ENCODE peak calls at places on chromosomes 2 and 18, in nine cellular contexts. V is spleen; D is aorta; U is right cardiac atrium; B is fibroblast of lung; F is CD4-positive, alpha-beta memory T cell; A is transverse colon; R is psoas muscle; H is right lobe of liver. J is an unnamed sample. For H3K9me3, the result is how much of the 10 kb centered on the place peaks cover.

GRCh38 chr2:161418715-161419337 is 2.7 kb downstream of the TBR1 start:
- DNase-seq in H (no peak), F (no peak), V (no peak), B (peak), U (no peak), A (peak), D (no peak), R (peak), J (no peak)

GRCh38 chr2:178804791-178805190 is 2.4 kb downstream of the TTN start:
- DNase-seq in U (no peak), R (peak), F (no peak), D (no peak), B (peak), A (no peak), V (no peak), H (no peak), J (no peak)

GRCh38 chr18:25561923-25562322 is 210.0 kb upstream of the ZNF521 start:
- DNase-seq in B (peak), H (no peak), A (peak), U (no peak), V (no peak), R (no peak), F (no peak), D (no peak), J (no peak)

GRCh38 chr2:120469486-120469885 is 123.5 kb downstream of the INHBB start:
- DNase-seq in V (peak), F (no peak), D (peak), H (no peak), R (no peak), B (no peak), U (no peak), A (no peak), J (peak)

GRCh38 chr2:197499594-197500502 is at the start of the genes HSPD1 and HSPE1:
- DNase-seq in H (peak), A (peak), R (peak), B (peak), F (peak), U (peak), V (peak), D (peak), J (peak)

GRCh38 chr2:205698556-205699282 is 16.4 kb downstream of the NRP2 start:
- DNase-seq in V (no peak), H (no peak), A (no peak), D (no peak), B (peak), R (no peak), U (no peak), F (no peak), J (no peak)

GRCh38 chr2:171411791-171412483 is 21.9 kb downstream of the METTL8 start:
- DNase-seq in H (no peak), F (no peak), A (no peak), V (no peak), R (no peak), B (peak), D (no peak), U (no peak), J (no peak)

GRCh38 chr18:52570975-52571374 is 231.0 kb downstream of the DCC start:
- DNase-seq in B (peak), V (no peak), H (no peak), D (no peak), R (no peak), U (no peak), F (no peak), A (no peak), J (no peak)

GRCh38 chr2:189297446-189297845 is 117.9 kb upstream of the COL5A2 start:
- DNase-seq in A (no peak), U (no peak), R (no peak), F (no peak), V (no peak), B (peak), D (no peak), H (no peak), J (no peak)

GRCh38 chr18:21300616-21301200 is 58.7 kb downstream of the GREB1L start:
- DNase-seq in D (no peak), B (no peak), U (no peak), V (no peak), H (no peak), R (no peak), F (no peak), A (no peak), J (no peak)

GRCh38 chr2:148529745-148530144 is 114.8 kb upstream of the EPC2 start:
- DNase-seq in H (no peak), A (no peak), V (no peak), F (no peak), B (no peak), R (no peak), U (no peak), D (no peak), J (no peak)

GRCh38 chr2:16303761-16304160 is 361.9 kb downstream of the CYRIA start:
- DNase-seq in U (no peak), B (no peak), D (no peak), R (no peak), F (no peak), H (no peak), A (no peak), V (no peak), J (no peak)
- H3K9me3 ChIP-seq in U (under half), B (under half), D (under half), R (under half), F (under half), H (under half), A (under half), V (under half), J (under half)

GRCh38 chr18:71327443-71328120 is 1038.7 kb downstream of the SOCS6 start:
- DNase-seq in V (no peak), F (no peak), U (no peak), A (no peak), R (no peak), D (no peak), H (no peak), B (no peak), J (no peak)
- H3K9me3 ChIP-seq in V (under half), F (under half), U (under half), A (under half), R (under half), D (under half), H (under half), B (under half), J (under half)

GRCh38 chr2:9238927-9239326 is 32.3 kb downstream of the ASAP2 start:
- DNase-seq in A (no peak), V (no peak), R (no peak), D (no peak), F (no peak), U (no peak), B (no peak), H (no peak), J (no peak)
- H3K9me3 ChIP-seq in A (under half), V (under half), R (under half), D (under half), F (under half), U (under half), B (under half), H (under half), J (under half)

GRCh38 chr2:79547568-79547967 is 34.7 kb downstream of the CTNNA2 start:
- DNase-seq in V (no peak), B (no peak), A (no peak), U (no peak), F (no peak), R (no peak), D (no peak), H (no peak), J (no peak)

GRCh38 chr2:79554899-79555298 is 42.0 kb downstream of the CTNNA2 start:
- DNase-seq in R (no peak), H (no peak), B (no peak), A (no peak), V (no peak), D (no peak), U (no peak), F (no peak), J (no peak)

DNA sequence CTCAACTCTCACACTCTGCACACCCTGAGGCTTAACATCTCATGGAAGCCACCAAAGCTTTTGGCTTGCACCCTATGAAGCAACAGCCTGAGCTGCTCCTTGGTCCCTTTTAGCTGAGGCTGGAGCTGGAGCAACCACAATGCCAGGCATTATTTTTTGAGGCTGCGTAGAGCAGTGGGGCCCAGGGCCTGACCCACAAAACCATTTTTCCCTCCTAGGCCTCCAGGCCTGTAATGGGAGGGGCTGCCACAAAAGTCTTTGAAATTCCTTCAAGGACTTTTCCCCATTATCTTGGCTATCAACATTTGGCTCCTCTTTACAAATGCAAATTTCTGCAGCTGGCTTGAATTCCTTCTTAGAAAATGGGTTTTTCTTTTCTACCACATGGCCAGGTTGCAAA is 39.8 kb downstream of the CTNNA2 start:
- DNase-seq in F (no peak), U (no peak), B (no peak), V (no peak), D (no peak), R (no peak), A (no peak), H (no peak), J (no peak)
- H3K9me3 ChIP-seq in F (under half), U (under half), B (under half), V (half or more), D (under half), R (under half), A (under half), H (under half), J (under half)

GRCh38 chr2:9091819-9092218 is 88.3 kb upstream of the MBOAT2 start:
- DNase-seq in D (no peak), A (no peak), B (peak), U (no peak), V (no peak), H (no peak), F (no peak), R (no peak), J (no peak)
- H3K9me3 ChIP-seq in D (under half), A (under half), B (under half), U (under half), V (under half), H (under half), F (under half), R (under half), J (under half)

DNA sequence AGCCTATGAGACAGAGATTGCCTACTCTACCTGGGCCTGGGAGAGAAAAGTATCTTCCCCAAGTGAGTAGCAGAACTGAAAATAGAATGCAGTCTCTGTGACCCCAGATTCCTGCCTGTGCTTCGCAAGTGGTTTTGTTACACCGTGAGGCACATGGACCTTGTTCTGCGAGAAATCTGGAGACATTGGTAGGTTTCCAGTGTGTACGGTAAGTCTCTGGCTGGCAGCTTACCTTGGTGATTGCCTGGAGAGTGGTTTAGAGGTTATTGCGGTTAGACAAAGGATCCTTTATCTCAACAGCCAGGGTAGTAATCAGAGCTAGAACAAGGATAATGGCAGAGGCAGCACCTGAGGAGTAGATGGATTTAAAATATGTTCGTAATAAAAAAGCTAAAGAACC is 606.0 kb upstream of the GCFC2 start:
- DNase-seq in R (no peak), D (no peak), V (no peak), B (no peak), H (no peak), F (no peak), A (no peak), U (no peak), J (no peak)
- H3K9me3 ChIP-seq in R (under half), D (under half), V (under half), B (under half), H (under half), F (under half), A (under half), U (under half), J (under half)